ENCODE peak calls at places on chromosomes 5 and 9, in eight cellular contexts. S is esophagus muscularis mucosa, H is AG10803, P is mammary epithelial cell, N is endodermal cell, C is AG09309, R is kidney epithelial cell, K is prostate gland. X is an unnamed sample.

GRCh38 chr9:93636667-93637066 is 60.3 kb downstream of the PHF2 start:
- DNase-seq in S (no peak), H (no peak), P (no peak), N (no peak), C (no peak), R (no peak), K (no peak), X (no peak)

GRCh38 chr5:112862085-112862484 is 998 bp downstream of the SRP19 start:
- DNase-seq in S (no peak), H (no peak), P (peak), N (peak), C (no peak), R (no peak), K (no peak), X (no peak)

GRCh38 chr9:32339424-32339823 is 45.0 kb upstream of the ACO1 start:
- DNase-seq in S (no peak), H (no peak), P (no peak), N (no peak), C (no peak), R (no peak), K (no peak), X (no peak)

GRCh38 chr5:67233075-67233474 is 36.5 kb upstream of the CD180 start:
- DNase-seq in S (no peak), H (no peak), P (no peak), N (no peak), C (no peak), R (no peak), K (no peak), X (peak)

GRCh38 chr5:82396396-82396795 is 118.2 kb upstream of the RPS23 start:
- DNase-seq in S (no peak), H (peak), P (peak), N (no peak), C (no peak), R (no peak), K (no peak), X (peak)

GRCh38 chr5:93578813-93579560 is 2.0 kb downstream of the NR2F1-AS1 start:
- DNase-seq in S (no peak), H (peak), P (no peak), N (no peak), C (no peak), R (no peak), K (no peak), X (peak)

GRCh38 chr5:154176191-154176590 is 14.3 kb upstream of the GALNT10 start:
- DNase-seq in S (no peak), H (peak), P (no peak), N (no peak), C (no peak), R (no peak), K (peak), X (peak)

GRCh38 chr5:1029270-1029944 is 20.8 kb downstream of the NKD2 start:
- DNase-seq in S (no peak), H (no peak), P (no peak), N (no peak), C (no peak), R (no peak), K (no peak), X (no peak)

GRCh38 chr9:38686923-38687322 is 33.0 kb downstream of the FAM240B start:
- DNase-seq in S (no peak), H (no peak), P (no peak), N (peak), C (no peak), R (no peak), K (no peak), X (no peak)

GRCh38 chr9:69675563-69675962 is 3.4 kb upstream of the APBA1 start:
- DNase-seq in S (no peak), H (no peak), P (no peak), N (no peak), C (no peak), R (no peak), K (no peak), X (no peak)

GRCh38 chr5:91139572-91140200 is 243.4 kb downstream of the ARRDC3 start:
- DNase-seq in S (no peak), H (no peak), P (no peak), N (no peak), C (no peak), R (no peak), K (no peak), X (no peak)

GRCh38 chr5:135741040-135741439 is 93.4 kb upstream of the SLC25A48 start:
- DNase-seq in S (peak), H (no peak), P (no peak), N (no peak), C (no peak), R (no peak), K (no peak), X (no peak)

GRCh38 chr9:125982798-125983406 is 235.7 kb downstream of the PBX3 start:
- DNase-seq in S (no peak), H (no peak), P (no peak), N (peak), C (no peak), R (no peak), K (no peak), X (no peak)

GRCh38 chr5:64074533-64074932 is 91.1 kb upstream of the RNF180 start:
- DNase-seq in S (no peak), H (peak), P (peak), N (peak), C (peak), R (peak), K (no peak), X (peak)

GRCh38 chr9:36572515-36573418 is at the start of gene MELK:
- DNase-seq in S (peak), H (peak), P (peak), N (peak), C (no peak), R (no peak), K (peak), X (peak)

GRCh38 chr9:21964925-21965385 is 29.2 kb downstream of the CDKN2A start:
- DNase-seq in S (no peak), H (peak), P (peak), N (peak), C (no peak), R (no peak), K (no peak), X (peak)

GRCh38 chr9:101383361-101383760 is 1.4 kb downstream of the BAAT start:
- DNase-seq in S (no peak), H (peak), P (no peak), N (no peak), C (no peak), R (no peak), K (no peak), X (no peak)

GRCh38 chr5:179139111-179139935 is 79.2 kb downstream of the ZNF354C start:
- DNase-seq in S (no peak), H (no peak), P (no peak), N (no peak), C (no peak), R (no peak), K (no peak), X (no peak)

GRCh38 chr5:141513627-141514329 is 24.9 kb downstream of the PCDHGC5 start:
- DNase-seq in S (no peak), H (peak), P (peak), N (peak), C (peak), R (peak), K (peak), X (peak)

GRCh38 chr9:92961627-92962302 is 14.4 kb downstream of the FGD3 start:
- DNase-seq in S (no peak), H (no peak), P (no peak), N (peak), C (no peak), R (no peak), K (no peak), X (no peak)

GRCh38 chr5:57937025-57937424 is 454.4 kb upstream of the ACTBL2 start:
- DNase-seq in S (no peak), H (peak), P (no peak), N (no peak), C (peak), R (no peak), K (no peak), X (peak)

GRCh38 chr5:93883459-93883858 is 142.1 kb upstream of the POU5F2 start:
- DNase-seq in S (no peak), H (no peak), P (no peak), N (no peak), C (no peak), R (no peak), K (no peak), X (no peak)

GRCh38 chr5:56496581-56497063 is 263.5 kb upstream of the ANKRD55 start:
- DNase-seq in S (no peak), H (no peak), P (no peak), N (no peak), C (no peak), R (no peak), K (no peak), X (no peak)

GRCh38 chr5:17056056-17056690 is 120.1 kb upstream of the MYO10 start:
- DNase-seq in S (no peak), H (no peak), P (no peak), N (peak), C (no peak), R (peak), K (peak), X (peak)

GRCh38 chr5:159031513-159031912 is 68.2 kb downstream of the EBF1 start:
- DNase-seq in S (no peak), H (no peak), P (no peak), N (no peak), C (no peak), R (no peak), K (no peak), X (peak)

GRCh38 chr9:70484232-70485130 is 70.0 kb upstream of the KLF9 start:
- DNase-seq in S (no peak), H (peak), P (peak), N (peak), C (no peak), R (no peak), K (peak), X (peak)

GRCh38 chr9:110464321-110464720 is 115.2 kb downstream of the SVEP1 start:
- DNase-seq in S (no peak), H (no peak), P (no peak), N (peak), C (no peak), R (no peak), K (no peak), X (no peak)

GRCh38 chr5:147310059-147310704 is 75.4 kb downstream of the STK32A start:
- DNase-seq in S (no peak), H (peak), P (peak), N (peak), C (peak), R (peak), K (peak), X (peak)

GRCh38 chr5:107056278-107056677 is 614.5 kb downstream of the EFNA5 start:
- DNase-seq in S (no peak), H (no peak), P (no peak), N (no peak), C (no peak), R (no peak), K (no peak), X (no peak)

GRCh38 chr5:175706499-175706898 is 48.6 kb downstream of the HRH2 start:
- DNase-seq in S (no peak), H (no peak), P (no peak), N (peak), C (no peak), R (no peak), K (no peak), X (no peak)

GRCh38 chr5:40680741-40681350 is 1.1 kb downstream of the PTGER4 start:
- DNase-seq in S (no peak), H (peak), P (peak), N (peak), C (no peak), R (no peak), K (peak), X (no peak)

GRCh38 chr5:167934561-167934971 is 356.9 kb upstream of the WWC1 start:
- DNase-seq in S (no peak), H (peak), P (peak), N (no peak), C (peak), R (no peak), K (no peak), X (peak)

GRCh38 chr5:169302046-169302445 is 1.1 kb upstream of the SLIT3 start:
- DNase-seq in S (no peak), H (no peak), P (no peak), N (no peak), C (no peak), R (no peak), K (no peak), X (no peak)

GRCh38 chr5:169300468-169301385 is at the start of gene SLIT3:
- DNase-seq in S (peak), H (peak), P (peak), N (peak), C (peak), R (peak), K (peak), X (peak)

GRCh38 chr5:169299651-169300467 is 1.1 kb downstream of the SLIT3 start:
- DNase-seq in S (peak), H (peak), P (peak), N (peak), C (no peak), R (no peak), K (no peak), X (peak)

GRCh38 chr5:169302491-169303118 is 1.7 kb upstream of the SLIT3 start:
- DNase-seq in S (no peak), H (peak), P (peak), N (peak), C (peak), R (peak), K (peak), X (peak)

GRCh38 chr5:169301386-169301930 is 519 bp upstream of the SLIT3 start:
- DNase-seq in S (no peak), H (peak), P (no peak), N (peak), C (no peak), R (no peak), K (no peak), X (no peak)
- H3K4me3 ChIP-seq in S (peak), H (peak), P (peak), N (peak), C (peak), R (peak), K (peak), X (peak)

GRCh38 chr9:34178698-34179527 is at the start of gene UBAP1:
- DNase-seq in S (peak), H (peak), P (peak), N (peak), C (peak), R (peak), K (peak), X (peak)
- TF ChIP-seq CTCF in S (no peak), H (peak), P (no peak), N (no peak), C (peak), R (no peak), K (no peak), X (no peak)

GRCh38 chr9:114387678-114388431 is at the start of gene AKNA:
- DNase-seq in S (peak), H (peak), P (peak), N (peak), C (no peak), R (no peak), K (peak), X (peak)
- H3K4me3 ChIP-seq in S (peak), H (peak), P (peak), N (peak), C (peak), R (peak), K (peak), X (peak)

GRCh38 chr9:77453857-77454647 is 194.1 kb downstream of the GNA14 start:
- DNase-seq in S (no peak), H (no peak), P (no peak), N (peak), C (no peak), R (no peak), K (no peak), X (no peak)

GRCh38 chr9:77456829-77457437 is 191.2 kb downstream of the GNA14 start:
- DNase-seq in S (peak), H (peak), P (peak), N (peak), C (peak), R (peak), K (peak), X (peak)

GRCh38 chr9:77454668-77455067 is 193.5 kb downstream of the GNA14 start:
- DNase-seq in S (no peak), H (peak), P (no peak), N (no peak), C (peak), R (no peak), K (no peak), X (no peak)

GRCh38 chr9:77457916-77458592 is 190.1 kb downstream of the GNA14 start:
- DNase-seq in S (no peak), H (peak), P (peak), N (peak), C (peak), R (no peak), K (peak), X (peak)

DNA sequence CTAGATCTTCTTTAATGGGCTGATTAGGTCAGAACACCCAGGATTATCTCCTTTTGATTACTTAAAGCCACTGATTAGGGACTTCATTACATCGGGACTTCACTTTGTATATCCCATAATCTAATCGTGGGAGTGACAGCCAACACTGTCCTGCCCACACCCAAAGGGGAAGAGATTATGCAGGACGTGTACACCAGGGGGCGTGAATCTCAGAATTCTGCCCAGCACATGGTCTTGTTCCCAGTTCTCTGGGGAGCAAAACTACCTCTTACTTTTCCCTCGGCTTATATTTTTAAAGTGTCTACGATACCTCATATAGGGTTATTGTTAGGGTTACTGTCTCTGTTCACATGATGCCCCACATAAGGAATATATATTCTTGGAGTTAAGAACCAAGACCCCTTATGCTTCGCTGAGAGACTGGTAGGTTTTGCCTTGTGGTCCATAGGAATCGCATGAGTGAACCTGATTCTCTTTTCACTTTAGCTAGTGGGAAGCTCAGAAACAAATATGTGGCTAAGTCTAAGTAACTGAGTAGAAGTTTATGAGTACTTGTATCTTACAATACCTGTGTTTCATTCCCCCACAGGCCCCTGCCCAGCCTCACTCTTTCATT is 192.7 kb downstream of the GNA14 start:
- DNase-seq in S (no peak), H (no peak), P (peak), N (peak), C (no peak), R (no peak), K (no peak), X (peak)
- TF ChIP-seq CTCF in S (peak), H (peak), P (peak), N (peak), C (peak), R (peak), K (no peak), X (peak)

DNA sequence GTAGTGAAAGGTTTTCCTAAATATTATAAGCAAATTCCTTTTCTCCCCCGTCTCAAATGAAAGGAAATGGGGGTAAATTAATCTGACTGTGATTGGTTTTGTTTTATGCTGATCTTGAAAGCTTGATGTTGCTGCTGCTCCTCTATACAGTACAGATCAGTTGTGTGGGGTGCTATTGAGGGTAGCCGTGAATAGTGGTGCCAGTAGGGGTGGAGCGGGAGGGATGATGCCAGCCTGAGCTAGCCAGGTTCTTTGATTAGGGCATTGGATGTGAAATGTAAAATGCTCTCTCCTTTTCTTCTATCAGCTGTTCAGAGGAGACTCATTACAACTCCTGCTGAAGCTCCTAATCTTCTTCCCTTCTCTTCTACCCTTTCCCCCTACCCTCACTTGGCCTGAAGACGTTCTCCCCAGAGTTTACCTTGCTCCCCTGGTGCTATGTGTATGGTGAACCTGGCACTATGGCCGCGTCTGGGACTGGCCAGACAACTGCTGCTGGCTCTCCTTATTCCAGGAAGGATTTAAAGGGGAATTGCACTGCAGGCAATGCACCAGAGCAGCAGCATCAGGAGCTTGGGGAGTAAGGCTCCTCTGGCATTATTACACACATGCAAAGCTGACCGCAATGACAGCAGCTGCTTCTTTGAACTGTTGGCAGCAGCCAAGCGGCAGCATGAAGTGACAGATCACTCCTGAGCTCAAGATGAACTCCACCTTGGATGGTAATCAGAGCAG is 564 bp downstream of the GPR21 start:
- DNase-seq in S (no peak), H (peak), P (no peak), N (no peak), C (no peak), R (no peak), K (no peak), X (no peak)
- H3K4me3 ChIP-seq in S (peak), H (no peak), P (no peak), N (no peak), C (no peak), R (no peak), K (no peak), X (no peak)

GRCh38 chr5:143078321-143078720 is 308.1 kb downstream of the ARHGAP26 start:
- DNase-seq in S (no peak), H (peak), P (no peak), N (no peak), C (no peak), R (no peak), K (no peak), X (no peak)
- TF ChIP-seq CTCF in S (no peak), H (no peak), P (no peak), N (no peak), C (no peak), R (no peak), K (no peak), X (no peak)

GRCh38 chr9:19471737-19472648 is 63.2 kb downstream of the ACER2 start:
- DNase-seq in S (no peak), H (peak), P (peak), N (peak), C (no peak), R (no peak), K (no peak), X (peak)
- H3K4me3 ChIP-seq in S (no peak), H (no peak), P (no peak), N (no peak), C (no peak), R (no peak), K (no peak), X (peak)

X was measured in fibroblast of pulmonary artery.